ENCODE peak calls at places on chromosomes 13 and 19, in eight cellular contexts. Z, N, X, P, O, B, A and C are unnamed samples.
A peak's percentile ranks its signal among the peaks of the same experiment; 100 is the strongest.

GRCh38 chr19:50178859-50179537 is 15.9 kb upstream of the IZUMO2 start:
- DNase-seq in Z (no peak), B (no peak), P (peak; percentile 62), X (no peak), A (no peak), O (no peak), N (no peak), C (no peak)

GRCh38 chr19:33462112-33462726 is 59.4 kb downstream of the PEPD start:
- DNase-seq in A (no peak), N (no peak), O (no peak), Z (no peak), X (no peak), P (no peak), B (no peak), C (peak; percentile 20)

GRCh38 chr13:44514278-44514677 is 61.9 kb downstream of the TSC22D1 start:
- DNase-seq in P (no peak), O (no peak), N (no peak), A (no peak), B (no peak), Z (no peak), X (no peak), C (no peak)

GRCh38 chr19:51891193-51891747 is 3.5 kb upstream of the ZNF577 start:
- DNase-seq in Z (no peak), P (no peak), N (no peak), X (no peak), O (no peak), A (no peak), B (no peak), C (no peak)

GRCh38 chr13:74710006-74710405 is 575.8 kb upstream of the KLF12 start:
- DNase-seq in N (no peak), X (no peak), O (no peak), P (no peak), A (no peak), B (no peak), Z (no peak), C (no peak)

GRCh38 chr13:102903659-102904407 is 58.0 kb downstream of the ERCC5 start:
- DNase-seq in P (peak; percentile 47), O (no peak), A (no peak), N (peak; percentile 34), Z (no peak), X (no peak), B (no peak), C (peak; percentile 58)

GRCh38 chr19:35357867-35358573 is at the start of gene FFAR3:
- DNase-seq in O (no peak), X (no peak), Z (no peak), A (no peak), P (no peak), N (no peak), B (peak; percentile 70), C (peak; percentile 26)

GRCh38 chr19:48558018-48558684 is 6.2 kb downstream of the SULT2B1 start:
- DNase-seq in O (no peak), Z (no peak), B (peak; percentile 51), N (no peak), P (peak; percentile 99), X (no peak), A (no peak), C (peak; percentile 80)

GRCh38 chr19:52963229-52963760 is 614 bp upstream of the ZNF816 start:
- DNase-seq in Z (peak; percentile 38), A (no peak), P (no peak), N (peak; percentile 52), X (no peak), O (no peak), B (peak; percentile 18), C (peak; percentile 76)

GRCh38 chr13:109162248-109163051 is 533.0 kb downstream of the MYO16 start:
- DNase-seq in O (no peak), X (no peak), N (no peak), B (no peak), P (no peak), A (no peak), Z (no peak), C (no peak)

GRCh38 chr13:96963786-96964475 is 30.3 kb downstream of the OXGR1 start:
- DNase-seq in N (no peak), A (no peak), P (no peak), Z (no peak), O (no peak), X (no peak), B (no peak), C (no peak)

GRCh38 chr19:42303876-42304275 is 1.5 kb upstream of the PAFAH1B3 start:
- DNase-seq in X (no peak), A (no peak), Z (no peak), P (no peak), N (no peak), O (no peak), B (no peak), C (no peak)

GRCh38 chr13:98214707-98215106 is 37.6 kb upstream of the RNF113B start:
- DNase-seq in A (no peak), P (peak; percentile 37), X (no peak), N (no peak), Z (no peak), O (no peak), B (peak; percentile 61), C (no peak)

GRCh38 chr19:42281175-42282035 is 12.4 kb downstream of the CIC start:
- DNase-seq in O (no peak), B (peak; percentile 71), N (peak; percentile 30), A (no peak), X (no peak), P (no peak), Z (peak; percentile 76), C (peak; percentile 83)

DNA sequence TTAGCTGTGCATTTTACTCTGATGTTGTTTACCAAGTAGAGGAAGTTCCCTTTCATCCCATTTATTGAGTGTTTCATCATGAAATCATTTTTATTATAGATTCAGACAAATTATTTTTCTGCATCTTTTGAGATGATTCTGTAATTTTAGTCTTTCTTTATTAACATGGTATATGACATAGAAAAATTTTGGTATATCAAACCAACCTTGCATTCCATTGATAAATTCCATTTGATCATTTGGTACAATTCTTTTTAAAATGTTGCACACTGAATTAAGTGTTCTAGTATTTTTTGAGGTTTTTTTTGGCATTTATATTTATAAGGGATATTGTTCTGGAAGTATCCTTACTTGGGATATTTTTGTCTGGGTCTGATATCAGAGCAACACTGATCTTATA is 308.4 kb downstream of the DLEU7 start:
- DNase-seq in Z (no peak), X (no peak), N (no peak), B (no peak), O (no peak), P (no peak), A (no peak), C (no peak)
- H3K9me3 ChIP-seq in Z (no peaks in the 10 kb centered on the region), X (peaks cover 24% of the 10 kb centered on the region), N (no peaks in the 10 kb centered on the region), B (no peaks in the 10 kb centered on the region), O (no peaks in the 10 kb centered on the region), P (no peaks in the 10 kb centered on the region), A (no peaks in the 10 kb centered on the region), C (peaks cover 63% of the 10 kb centered on the region)

GRCh38 chr19:58034476-58034790 is 608 bp downstream of the ZSCAN1 start:
- DNase-seq in N (no peak), A (no peak), O (no peak), P (no peak), Z (no peak), B (no peak), X (no peak), C (peak; percentile 64)
- H3K9me3 ChIP-seq in N (no peaks in the 10 kb centered on the region), A (no peaks in the 10 kb centered on the region), O (peaks cover 13% of the 10 kb centered on the region), P (peaks cover 6% of the 10 kb centered on the region), Z (no peaks in the 10 kb centered on the region), B (no peaks in the 10 kb centered on the region), X (no peaks in the 10 kb centered on the region), C (peaks cover 14% of the 10 kb centered on the region)

GRCh38 chr13:29105779-29106178 is 285.6 kb downstream of the MTUS2 start:
- DNase-seq in B (no peak), N (peak; percentile 23), X (no peak), A (no peak), O (no peak), Z (no peak), P (no peak), C (peak; percentile 70)
- H3K9me3 ChIP-seq in B (no peaks in the 10 kb centered on the region), N (no peaks in the 10 kb centered on the region), X (no peaks in the 10 kb centered on the region), A (no peaks in the 10 kb centered on the region), O (no peaks in the 10 kb centered on the region), Z (no peaks in the 10 kb centered on the region), P (no peaks in the 10 kb centered on the region), C (peaks cover 29% of the 10 kb centered on the region)

DNA sequence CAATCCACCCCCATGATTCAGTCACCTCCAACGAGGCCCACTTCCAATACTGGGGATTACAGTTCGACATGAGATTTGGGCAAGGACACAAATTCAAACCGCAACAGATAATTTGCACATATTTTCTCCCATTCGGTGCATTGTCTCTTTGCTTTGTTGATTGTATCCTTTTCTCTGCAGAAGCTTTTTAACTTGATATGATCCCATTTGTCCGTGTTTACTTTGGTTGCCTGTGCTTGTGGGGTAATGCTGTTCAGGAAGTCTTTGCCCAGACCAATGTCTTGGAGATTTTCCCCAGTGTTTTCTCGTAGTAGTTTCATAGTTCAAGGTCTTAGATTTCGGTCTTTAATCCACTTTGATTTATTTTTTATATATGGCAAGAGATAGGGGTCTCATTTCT is 330.8 kb upstream of the SPRY2 start:
- DNase-seq in P (no peak), Z (no peak), N (no peak), X (no peak), A (no peak), O (no peak), B (no peak), C (no peak)
- H3K9me3 ChIP-seq in P (no peaks in the 10 kb centered on the region), Z (no peaks in the 10 kb centered on the region), N (no peaks in the 10 kb centered on the region), X (no peaks in the 10 kb centered on the region), A (no peaks in the 10 kb centered on the region), O (no peaks in the 10 kb centered on the region), B (no peaks in the 10 kb centered on the region), C (peaks cover 22% of the 10 kb centered on the region)

GRCh38 chr19:57578487-57579205 is at the start of gene ZNF416:
- DNase-seq in X (peak; percentile 90), Z (peak; percentile 93), A (peak; percentile 93), O (peak; percentile 92), B (peak; percentile 97), P (peak; percentile 99), N (peak; percentile 99), C (peak; percentile 99)
- H3K9me3 ChIP-seq in X (peaks cover 50% of the 10 kb centered on the region), Z (peaks cover 34% of the 10 kb centered on the region), A (peaks cover 22% of the 10 kb centered on the region), O (peaks cover 31% of the 10 kb centered on the region), B (peaks cover 2% of the 10 kb centered on the region), P (no peaks in the 10 kb centered on the region), N (no peaks in the 10 kb centered on the region), C (peaks cover 68% of the 10 kb centered on the region)

GRCh38 chr13:71817335-71817734 is 49.7 kb downstream of the DACH1 start:
- DNase-seq in P (no peak), O (no peak), Z (no peak), X (no peak), N (no peak), A (no peak), B (no peak), C (no peak)
- H3K9me3 ChIP-seq in P (no peaks in the 10 kb centered on the region), O (no peaks in the 10 kb centered on the region), Z (no peaks in the 10 kb centered on the region), X (no peaks in the 10 kb centered on the region), N (no peaks in the 10 kb centered on the region), A (no peaks in the 10 kb centered on the region), B (no peaks in the 10 kb centered on the region), C (no peaks in the 10 kb centered on the region)

GRCh38 chr13:112146073-112146360 is 79.1 kb downstream of the SOX1 start:
- DNase-seq in O (no peak), N (no peak), Z (no peak), P (no peak), A (no peak), B (no peak), X (no peak), C (peak; percentile 38)
- H3K9me3 ChIP-seq in O (no peaks in the 10 kb centered on the region), N (no peaks in the 10 kb centered on the region), Z (no peaks in the 10 kb centered on the region), P (no peaks in the 10 kb centered on the region), A (no peaks in the 10 kb centered on the region), B (no peaks in the 10 kb centered on the region), X (no peaks in the 10 kb centered on the region), C (no peaks in the 10 kb centered on the region)